ENCODE peak calls at places on chromosomes 7 and 10, in eight cellular contexts. S, L, T, D, P, F, V and J are unnamed samples. For H3K9me3, the result is how much of the 10 kb centered on the place peaks cover.

GRCh38 chr10:24989867-24990266 is 26.1 kb downstream of the ENKUR start:
- DNase-seq in P (no peak), T (no peak), F (no peak), V (no peak), D (no peak), S (no peak), L (no peak), J (no peak)

GRCh38 chr7:147332988-147333387 is 1216.4 kb downstream of the CNTNAP2 start:
- DNase-seq in P (no peak), T (no peak), F (no peak), S (no peak), D (no peak), L (no peak), V (no peak), J (no peak)

GRCh38 chr10:95071107-95071660 is 1.9 kb upstream of the CYP2C8 start:
- DNase-seq in F (no peak), L (no peak), V (no peak), D (no peak), P (no peak), T (no peak), S (no peak), J (no peak)

GRCh38 chr10:93915603-93916002 is 21.8 kb downstream of the SLC35G1 start:
- DNase-seq in V (no peak), P (no peak), D (no peak), S (no peak), T (no peak), L (no peak), F (no peak), J (no peak)

GRCh38 chr7:12685550-12685949 is 1.9 kb upstream of the ARL4A start:
- DNase-seq in S (peak), D (no peak), V (no peak), F (peak), L (peak), T (no peak), P (peak), J (peak)

GRCh38 chr10:5529702-5530411 is 5.1 kb downstream of the CALML3 start:
- DNase-seq in D (peak), L (no peak), V (no peak), F (no peak), S (no peak), T (no peak), P (no peak), J (peak)

GRCh38 chr7:113730309-113730955 is 188.4 kb downstream of the PPP1R3A start:
- DNase-seq in P (no peak), S (no peak), D (no peak), V (no peak), T (no peak), F (no peak), L (no peak), J (no peak)

GRCh38 chr10:67665491-67665890 is 30.5 kb downstream of the CTNNA3 start:
- DNase-seq in S (no peak), P (no peak), F (no peak), V (no peak), T (no peak), L (peak), D (peak), J (no peak)

GRCh38 chr7:95599069-95599468 is 2.8 kb upstream of the PDK4 start:
- DNase-seq in L (no peak), P (no peak), V (no peak), F (no peak), S (no peak), D (no peak), T (no peak), J (no peak)

GRCh38 chr10:47288236-47288635 is 11.8 kb upstream of the GDF10 start:
- DNase-seq in L (no peak), V (no peak), P (no peak), D (no peak), F (no peak), T (no peak), S (no peak), J (no peak)

GRCh38 chr10:131733596-131733995 is 167.2 kb upstream of the PPP2R2D start:
- DNase-seq in D (peak), F (no peak), S (no peak), P (no peak), T (no peak), L (no peak), V (no peak), J (no peak)

GRCh38 chr7:19090526-19090925 is 26.9 kb downstream of the TWIST1 start:
- DNase-seq in V (no peak), F (no peak), P (no peak), D (no peak), L (no peak), S (no peak), T (no peak), J (no peak)

GRCh38 chr7:79880312-79880711 is 254.3 kb upstream of the GNAI1 start:
- DNase-seq in P (no peak), D (no peak), F (no peak), S (no peak), L (no peak), V (no peak), T (no peak), J (no peak)

GRCh38 chr10:104128214-104128613 is 6.2 kb downstream of the SFR1 start:
- DNase-seq in P (no peak), D (no peak), S (no peak), F (no peak), L (no peak), T (no peak), V (no peak), J (no peak)

GRCh38 chr7:55533050-55533728 is 39.1 kb downstream of the VOPP1 start:
- DNase-seq in D (no peak), S (no peak), T (peak), F (peak), V (no peak), P (no peak), L (peak), J (peak)

GRCh38 chr10:118542205-118542604 is 53.2 kb downstream of the PRLHR start:
- DNase-seq in L (no peak), D (no peak), F (no peak), P (no peak), V (no peak), S (no peak), T (no peak), J (no peak)

GRCh38 chr7:18997477-18998130 is 119.8 kb downstream of the TWIST1 start:
- DNase-seq in T (no peak), D (no peak), V (no peak), S (no peak), F (no peak), P (no peak), L (no peak), J (no peak)

GRCh38 chr10:79020605-79021004 is 48.2 kb upstream of the ZMIZ1 start:
- DNase-seq in D (peak), S (no peak), L (no peak), F (no peak), T (no peak), V (peak), P (no peak), J (no peak)

GRCh38 chr10:17683541-17683940 is 39.6 kb downstream of the STAM start:
- DNase-seq in T (no peak), S (no peak), V (no peak), L (no peak), F (no peak), D (no peak), P (no peak), J (no peak)

GRCh38 chr7:16778479-16778878 is 24.9 kb downstream of the TSPAN13 start:
- DNase-seq in T (no peak), P (no peak), F (no peak), L (no peak), D (no peak), S (no peak), V (no peak), J (no peak)

GRCh38 chr7:151727579-151728285 is 149.2 kb downstream of the PRKAG2 start:
- DNase-seq in L (no peak), P (peak), S (no peak), F (no peak), T (no peak), D (peak), V (peak), J (peak)

GRCh38 chr10:100506596-100507356 is 12.9 kb downstream of the SEC31B start:
- DNase-seq in P (no peak), S (no peak), T (no peak), L (no peak), D (no peak), F (no peak), V (no peak), J (no peak)

GRCh38 chr10:26881600-26882331 is 21.0 kb upstream of the ABI1 start:
- DNase-seq in V (no peak), F (no peak), T (no peak), L (peak), D (no peak), S (no peak), P (no peak), J (no peak)

GRCh38 chr10:271722-272121 is 136.5 kb downstream of the ZMYND11 start:
- DNase-seq in F (no peak), V (no peak), S (no peak), D (no peak), T (no peak), L (peak), P (no peak), J (no peak)

GRCh38 chr10:33330543-33331019 is 3.9 kb downstream of the NRP1 start:
- DNase-seq in F (peak), S (peak), T (peak), L (peak), P (peak), V (peak), D (peak), J (peak)

GRCh38 chr7:129295015-129295423 is 70.2 kb downstream of the AHCYL2 start:
- DNase-seq in P (peak), F (no peak), L (no peak), V (no peak), T (no peak), S (no peak), D (no peak), J (no peak)

GRCh38 chr10:103153302-103153759 is 39.7 kb downstream of the NT5C2 start:
- DNase-seq in L (no peak), S (no peak), T (no peak), V (no peak), F (no peak), D (no peak), P (peak), J (no peak)

GRCh38 chr7:69871886-69872592 is 273.8 kb downstream of the AUTS2 start:
- DNase-seq in V (no peak), S (no peak), T (no peak), P (peak), D (no peak), L (no peak), F (no peak), J (no peak)

GRCh38 chr7:133478591-133479135 is 225.8 kb downstream of the EXOC4 start:
- DNase-seq in V (no peak), T (no peak), D (no peak), F (no peak), S (no peak), P (no peak), L (no peak), J (no peak)

GRCh38 chr7:152678133-152678645 is 2.2 kb upstream of the XRCC2 start:
- DNase-seq in S (no peak), P (no peak), D (no peak), F (no peak), T (no peak), L (no peak), V (no peak), J (no peak)

GRCh38 chr10:71641986-71642385 is 77.6 kb downstream of the C10orf105 start:
- DNase-seq in T (no peak), P (no peak), V (no peak), F (no peak), S (no peak), D (no peak), L (no peak), J (no peak)

GRCh38 chr7:30904566-30904965 is 7.1 kb upstream of the AQP1 start:
- DNase-seq in P (no peak), S (no peak), L (no peak), T (no peak), D (no peak), F (no peak), V (no peak), J (no peak)

GRCh38 chr7:47672966-47673365 is 91.1 kb upstream of the TNS3 start:
- DNase-seq in S (no peak), T (no peak), F (no peak), L (peak), V (no peak), D (no peak), P (no peak), J (no peak)

GRCh38 chr10:7953447-7953846 is 101.0 kb upstream of the GATA3 start:
- DNase-seq in P (no peak), D (no peak), T (no peak), L (no peak), V (no peak), S (no peak), F (no peak), J (no peak)

GRCh38 chr7:110775046-110775445 is 315.9 kb upstream of the LRRN3 start:
- DNase-seq in F (no peak), S (no peak), D (no peak), T (no peak), P (no peak), L (no peak), V (no peak), J (no peak)

GRCh38 chr7:96991850-96992623 is 13.3 kb upstream of the DLX6 start:
- DNase-seq in S (no peak), F (no peak), T (no peak), D (no peak), V (no peak), P (no peak), L (no peak), J (no peak)

GRCh38 chr7:19663816-19664531 is 44.9 kb downstream of the POLR1F start:
- DNase-seq in V (no peak), D (no peak), P (no peak), T (no peak), L (peak), S (no peak), F (no peak), J (no peak)

GRCh38 chr10:78688945-78689935 is 379.5 kb upstream of the ZMIZ1 start:
- DNase-seq in D (peak), L (no peak), S (no peak), P (no peak), T (no peak), V (no peak), F (no peak), J (peak)

GRCh38 chr10:129476431-129476830 is 9.4 kb downstream of the MGMT start:
- DNase-seq in D (no peak), L (no peak), T (no peak), P (no peak), V (no peak), S (no peak), F (no peak), J (no peak)

GRCh38 chr7:159035571-159036073 is 109.0 kb downstream of the VIPR2 start:
- DNase-seq in L (no peak), D (no peak), S (no peak), T (no peak), V (no peak), F (no peak), P (no peak), J (no peak)

DNA sequence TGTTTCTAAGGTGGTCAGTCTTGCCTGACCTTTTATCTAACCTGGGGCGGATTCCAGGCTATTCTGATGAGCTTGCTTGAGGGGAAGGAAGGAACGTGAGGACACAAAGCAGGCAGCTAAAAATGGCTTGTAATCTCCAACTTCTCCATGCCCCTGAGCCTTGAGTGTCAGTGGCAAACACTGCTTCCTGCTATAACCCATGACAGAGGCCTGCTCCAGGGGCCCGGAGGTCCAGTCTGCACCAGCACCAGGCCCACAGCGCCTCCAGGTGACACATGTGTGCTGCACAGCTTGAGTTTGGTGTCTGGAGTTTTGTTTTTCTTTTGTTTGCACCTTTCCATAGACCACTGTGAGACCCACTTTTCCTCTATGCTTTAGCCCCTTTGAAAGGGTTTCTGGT is 207.9 kb downstream of the PAXIP1 start:
- DNase-seq in L (peak), P (no peak), D (no peak), T (no peak), V (no peak), S (no peak), F (no peak), J (no peak)
- H3K9me3 ChIP-seq in L (under half), P (under half), D (under half), T (under half), V (under half), S (under half), F (under half), J (under half)

GRCh38 chr7:25619963-25620799 is 391.9 kb upstream of the NPVF start:
- DNase-seq in L (peak), V (no peak), P (no peak), S (no peak), T (no peak), F (peak), D (no peak), J (no peak)
- H3K4me3 ChIP-seq in L (no peak), V (no peak), P (no peak), S (no peak), T (peak), F (no peak), D (no peak), J (no peak)

GRCh38 chr7:115008465-115009114 is 86.7 kb downstream of the MDFIC start:
- DNase-seq in T (no peak), D (peak), V (no peak), F (no peak), L (no peak), P (peak), S (no peak), J (peak)
- H3K9me3 ChIP-seq in T (under half), D (under half), V (under half), F (under half), L (under half), P (under half), S (under half), J (under half)

GRCh38 chr10:108290823-108291222 is 1126.3 kb upstream of the SORCS1 start:
- DNase-seq in V (no peak), T (no peak), L (no peak), F (no peak), D (no peak), S (no peak), P (no peak), J (no peak)
- H3K4me3 ChIP-seq in V (no peak), T (no peak), L (no peak), F (no peak), D (no peak), S (no peak), P (no peak), J (no peak)

DNA sequence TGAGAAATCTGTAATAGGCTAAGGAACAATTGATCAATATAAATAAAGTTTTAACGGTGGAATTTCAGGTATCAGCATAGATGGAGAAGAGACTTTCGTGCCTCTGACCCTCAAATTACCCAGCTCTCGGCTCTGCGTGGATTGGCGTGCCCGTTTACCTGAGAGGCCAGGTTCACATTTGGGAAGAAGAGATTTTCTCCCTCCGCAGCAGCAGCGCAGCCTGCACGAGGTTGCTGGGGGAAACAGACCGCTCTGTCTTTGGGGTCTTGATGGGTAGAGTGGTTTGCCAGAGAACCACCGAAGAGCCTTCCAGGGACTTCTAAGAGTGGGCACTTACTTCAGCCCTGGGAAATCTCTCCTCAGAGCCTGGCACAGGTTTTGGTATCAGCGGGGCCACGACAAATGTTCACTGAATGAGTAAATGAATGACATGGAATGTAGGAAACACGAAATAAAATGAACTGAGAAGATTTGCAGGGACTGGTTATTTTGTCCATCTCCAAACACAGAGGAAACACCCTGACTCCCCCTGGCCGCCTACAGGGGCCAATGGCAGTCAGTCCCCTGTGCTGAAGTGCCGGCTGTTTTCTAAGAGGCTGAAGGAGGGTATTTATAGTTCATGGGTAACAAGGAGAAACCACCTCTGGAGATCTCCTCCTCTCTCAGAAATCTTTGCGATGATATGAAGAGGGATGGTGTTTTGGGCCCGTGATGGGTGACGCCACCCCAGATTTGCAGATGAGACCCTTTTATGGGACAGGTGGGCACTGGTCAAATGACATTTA is 338.5 kb downstream of the ADARB2 start:
- DNase-seq in F (peak), T (no peak), S (no peak), D (no peak), P (no peak), L (no peak), V (no peak), J (no peak)
- H3K9me3 ChIP-seq in F (under half), T (under half), S (under half), D (under half), P (under half), L (under half), V (under half), J (under half)

DNA sequence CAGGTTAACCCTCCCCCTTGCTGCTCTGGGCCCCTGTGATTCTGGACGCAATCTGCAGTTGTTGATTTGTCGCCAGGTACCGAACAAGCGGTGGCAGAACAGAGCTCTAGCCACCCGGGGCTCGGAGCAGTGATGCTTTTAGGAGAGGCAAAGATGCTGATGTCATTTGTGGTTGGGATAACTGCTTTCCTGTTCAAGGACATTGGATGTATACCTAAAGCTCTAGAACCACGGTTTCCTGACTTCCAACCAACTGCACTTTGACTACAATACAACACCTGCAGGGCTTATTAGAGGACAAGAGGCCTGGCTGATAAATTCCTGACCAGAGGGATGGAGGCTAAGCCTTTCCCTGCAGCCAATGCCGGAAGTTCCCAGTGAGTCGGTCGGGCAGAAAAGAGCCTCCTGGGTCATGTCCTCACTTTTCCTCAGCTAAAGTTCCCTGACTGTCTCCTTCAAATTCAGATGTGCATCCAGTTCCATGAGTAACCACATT is 6.5 kb upstream of the RBM20 start:
- DNase-seq in V (no peak), D (peak), S (no peak), P (no peak), T (no peak), L (no peak), F (no peak), J (no peak)
- H3K4me3 ChIP-seq in V (no peak), D (no peak), S (no peak), P (no peak), T (no peak), L (no peak), F (no peak), J (no peak)

GRCh38 chr7:157977717-157978470 is 609.7 kb downstream of the PTPRN2 start:
- DNase-seq in V (no peak), L (no peak), D (peak), P (no peak), F (no peak), S (no peak), T (no peak), J (no peak)

GRCh38 chr7:157980774-157981173 is 606.8 kb downstream of the PTPRN2 start:
- DNase-seq in P (no peak), F (no peak), L (no peak), V (no peak), S (no peak), T (no peak), D (peak), J (no peak)

GRCh38 chr7:157981778-157982177 is 605.8 kb downstream of the PTPRN2 start:
- DNase-seq in S (no peak), F (no peak), T (no peak), V (no peak), P (no peak), L (no peak), D (peak), J (no peak)

GRCh38 chr7:157978766-157979165 is 608.9 kb downstream of the PTPRN2 start:
- DNase-seq in D (peak), P (no peak), V (no peak), T (no peak), F (no peak), L (no peak), S (no peak), J (no peak)

GRCh38 chr7:157979631-157980340 is 607.8 kb downstream of the PTPRN2 start:
- DNase-seq in P (no peak), T (no peak), D (peak), V (no peak), L (no peak), F (no peak), S (no peak), J (no peak)
- H3K9me3 ChIP-seq in P (under half), T (under half), D (under half), V (under half), L (under half), F (under half), S (under half), J (under half)